ENCODE peak calls at places on chromosomes 5 and 9, in four cellular contexts. N is BE2C, Z is fibroblast of pulmonary artery, V is uterus. M is an unnamed sample.

GRCh38 chr5:113242481-113243348 is 192.1 kb downstream of the TSSK1B start:
- DNase-seq in N (no peak), Z (no peak), V (no peak), M (no peak)

GRCh38 chr5:60495644-60496520 is 204.1 kb downstream of the DEPDC1B start:
- DNase-seq in V (no peak), N (no peak), Z (no peak), M (no peak)

GRCh38 chr5:96610747-96611146 is 51.4 kb upstream of the CAST start:
- DNase-seq in V (no peak), N (no peak), Z (no peak), M (no peak)

GRCh38 chr5:170611446-170612088 is 107.7 kb downstream of the KCNIP1 start:
- DNase-seq in N (no peak), V (no peak), Z (peak; percentile 18), M (no peak)

GRCh38 chr5:134592141-134592746 is 40.4 kb downstream of the SAR1B start:
- DNase-seq in N (no peak), Z (peak; percentile 32), V (no peak), M (no peak)

GRCh38 chr5:154196955-154197652 is 6.6 kb downstream of the GALNT10 start:
- DNase-seq in V (no peak), Z (peak; percentile 72), N (peak; percentile 27), M (no peak)

GRCh38 chr5:150142800-150143724 is 12.6 kb downstream of the PDGFRB start:
- DNase-seq in V (peak; percentile 94), Z (peak; percentile 94), N (peak; percentile 88), M (no peak)

GRCh38 chr5:181191526-181192336 is 13.3 kb downstream of the TRIM7 start:
- DNase-seq in V (peak; percentile 98), N (peak; percentile 91), Z (peak; percentile 96), M (peak; percentile 97)

GRCh38 chr9:33041459-33042188 is 16.6 kb downstream of the DNAJA1 start:
- DNase-seq in N (no peak), Z (peak; percentile 58), V (no peak), M (no peak)

GRCh38 chr5:168530751-168531150 is 1.6 kb downstream of the FBLL1 start:
- DNase-seq in Z (no peak), N (no peak), V (no peak), M (no peak)

GRCh38 chr9:76598971-76599370 is 140.0 kb downstream of the GCNT1 start:
- DNase-seq in Z (no peak), N (no peak), V (no peak), M (no peak)

GRCh38 chr9:13717356-13718057 is 438.0 kb upstream of the MPDZ start:
- DNase-seq in N (no peak), Z (peak; percentile 46), V (no peak), M (no peak)

DNA sequence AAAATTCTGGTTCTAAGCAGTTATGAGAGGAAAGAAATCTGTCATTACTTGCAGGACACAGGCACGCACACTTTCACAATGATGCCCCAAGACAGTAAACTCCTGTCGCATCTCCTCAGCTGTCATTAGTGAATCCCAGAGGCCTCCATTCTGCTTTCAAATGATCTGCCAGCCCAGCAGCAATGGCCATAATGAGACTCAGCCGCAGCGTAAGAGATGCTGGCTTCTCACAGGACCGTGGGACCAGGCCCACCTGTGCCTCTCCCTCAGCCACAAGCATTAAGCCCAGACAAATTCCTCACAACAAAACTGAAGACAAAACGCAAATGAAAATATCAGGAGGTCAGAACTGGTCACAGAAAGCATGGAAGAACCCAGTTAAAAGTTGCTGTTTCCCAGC is 98.0 kb upstream of the VLDLR start:
- DNase-seq in N (no peak), Z (no peak), V (no peak), M (no peak)
- TF ChIP-seq CTCF in N (no peak), Z (no peak), V (no peak), M (no peak)

DNA sequence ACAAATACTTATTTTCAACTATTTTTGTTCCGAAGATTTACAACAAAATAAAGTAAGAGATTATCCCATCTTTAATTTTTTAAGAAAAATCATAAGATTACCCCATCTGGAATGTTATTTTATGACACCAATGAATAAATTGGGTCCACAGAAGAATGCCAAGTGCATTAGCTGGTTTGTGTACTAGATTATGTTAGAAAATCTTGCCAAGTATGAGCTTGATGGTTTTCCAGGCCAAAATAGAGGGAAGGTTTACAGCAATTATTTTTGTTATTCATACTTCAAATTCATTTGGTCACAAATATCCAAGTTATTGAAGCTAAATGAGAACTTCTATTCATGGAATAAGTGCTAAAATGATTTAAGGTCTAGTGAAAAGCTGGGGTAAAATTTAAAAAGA is 109.4 kb upstream of the DMRTA1 start:
- DNase-seq in V (no peak), N (no peak), Z (no peak), M (no peak)
- TF ChIP-seq CTCF in V (no peak), N (no peak), Z (no peak), M (no peak)

DNA sequence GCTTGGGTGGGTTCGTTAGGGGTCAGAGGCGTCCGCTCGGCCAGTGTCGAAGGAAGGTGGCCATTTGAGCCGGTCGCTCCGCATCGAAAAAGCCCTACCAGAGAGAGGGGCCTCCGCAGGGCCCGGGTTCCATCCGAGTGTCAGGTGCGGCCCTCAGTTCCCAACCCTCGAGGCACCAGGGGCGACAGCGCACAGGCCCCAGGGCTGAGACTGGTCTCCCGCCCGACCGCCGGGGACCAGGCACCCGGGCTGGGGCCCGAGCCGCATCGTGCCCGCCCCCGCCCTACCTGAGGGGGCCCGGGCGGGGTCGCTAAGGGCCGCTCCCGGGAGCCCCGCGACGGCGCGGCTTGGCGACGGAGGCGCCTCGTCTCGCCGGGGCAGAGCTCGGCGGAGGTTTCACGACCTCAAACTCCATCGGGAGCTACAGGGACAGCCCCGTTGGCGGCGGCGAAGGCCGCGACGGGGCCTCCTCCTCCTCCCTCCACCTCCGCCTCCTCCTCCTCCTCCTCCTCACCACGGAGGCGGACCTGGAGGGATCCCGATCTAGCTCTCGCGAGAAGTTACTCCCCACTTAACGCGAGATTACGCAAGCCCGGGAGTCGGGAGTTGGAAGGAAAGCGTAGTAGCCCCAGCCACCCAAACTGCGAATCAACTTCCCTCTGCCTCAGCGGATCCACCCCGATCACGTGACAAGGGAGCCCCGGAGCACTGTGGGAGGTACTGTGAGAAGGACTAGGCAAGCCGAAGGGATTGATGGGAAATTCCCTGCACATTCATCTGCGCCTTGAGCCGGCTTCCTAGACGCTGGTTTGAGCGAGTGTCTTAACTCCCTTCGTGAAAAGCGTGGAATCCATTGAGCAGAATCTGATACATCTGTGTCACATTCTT is at the start of gene RC3H2:
- DNase-seq in V (peak; percentile 99), Z (peak; percentile 100), N (peak; percentile 99), M (peak; percentile 93)
- TF ChIP-seq CTCF in V (peak; percentile 1), Z (no peak), N (no peak), M (no peak)

DNA sequence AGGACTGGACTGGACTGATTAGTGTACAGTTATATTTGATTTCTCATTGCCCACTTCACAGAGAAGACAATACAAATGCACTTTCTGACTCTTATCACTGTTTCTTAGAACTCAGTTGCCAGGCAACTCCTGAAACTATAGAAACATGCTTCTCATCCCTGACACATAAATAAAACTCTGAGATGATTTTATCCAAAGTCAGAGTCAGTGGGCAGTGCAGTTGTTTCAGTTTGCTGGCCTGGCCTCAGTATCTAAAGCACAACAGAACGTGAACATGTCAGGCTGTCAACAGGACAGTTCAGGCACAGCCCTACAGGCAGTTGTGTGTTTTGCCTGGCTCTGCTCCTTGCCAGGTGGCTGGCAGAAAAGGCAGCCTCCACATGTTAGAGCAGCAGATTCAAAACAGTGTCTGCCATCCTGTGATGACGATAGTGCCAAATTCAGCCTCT is 65.2 kb upstream of the CCDC152 start:
- DNase-seq in N (no peak), Z (peak; percentile 56), V (peak; percentile 14), M (no peak)
- TF ChIP-seq CTCF in N (no peak), Z (no peak), V (no peak), M (no peak)

M was measured in nephron progenitor cell.